ENCODE peak calls at places on chromosomes 4 and X, in eight cellular contexts. C, T, V, O, Y, A, Q and B are unnamed samples.
A peak's percentile ranks its signal among the peaks of the same experiment; 100 is the strongest.

GRCh38 chrX:145673851-145674250 is 143.8 kb upstream of the SLITRK2 start:
- DNase-seq in O (no peak), V (no peak), C (no peak), Y (no peak), A (no peak), Q (no peak), T (no peak), B (no peak)

GRCh38 chr4:166657261-166657660 is 577.0 kb downstream of the SPOCK3 start:
- DNase-seq in T (no peak), Y (no peak), A (no peak), O (no peak), Q (no peak), V (no peak), C (no peak), B (no peak)

GRCh38 chr4:184007891-184008290 is 102.8 kb downstream of the STOX2 start:
- DNase-seq in A (peak; percentile 9), Q (no peak), T (no peak), O (no peak), Y (no peak), C (no peak), V (no peak), B (no peak)

GRCh38 chr4:98166025-98166730 is 22.9 kb upstream of the STPG2 start:
- DNase-seq in Y (no peak), O (no peak), Q (no peak), A (peak; percentile 90), T (no peak), V (peak; percentile 20), C (peak; percentile 41), B (peak; percentile 85)

GRCh38 chrX:101759000-101759399 is 99.3 kb upstream of the ARMCX2 start:
- DNase-seq in T (peak; percentile 15), O (no peak), A (peak; percentile 65), C (peak; percentile 24), Q (no peak), V (peak; percentile 1), Y (no peak), B (peak; percentile 55)

GRCh38 chr4:165894159-165894558 is 21.1 kb downstream of the TLL1 start:
- DNase-seq in T (no peak), O (no peak), C (no peak), V (no peak), Y (no peak), Q (no peak), A (no peak), B (no peak)

GRCh38 chrX:139832728-139833309 is 100.0 kb downstream of the ATP11C start:
- DNase-seq in V (no peak), Q (no peak), T (no peak), A (peak; percentile 28), C (no peak), Y (no peak), O (no peak), B (no peak)

GRCh38 chr4:11529625-11530201 is 101.0 kb upstream of the HS3ST1 start:
- DNase-seq in Q (no peak), Y (no peak), O (no peak), T (no peak), C (no peak), V (no peak), A (peak; percentile 69), B (no peak)

GRCh38 chrX:9272166-9272565 is 192.7 kb upstream of the TBL1X start:
- DNase-seq in O (no peak), T (no peak), V (no peak), Q (no peak), Y (no peak), C (no peak), A (no peak), B (no peak)

GRCh38 chr4:72631296-72631695 is 62.3 kb upstream of the ADAMTS3 start:
- DNase-seq in Y (no peak), C (no peak), T (peak; percentile 72), Q (peak; percentile 55), A (peak; percentile 95), O (no peak), V (no peak), B (peak; percentile 65)

GRCh38 chrX:107716816-107717700 is 58.5 kb downstream of the TSC22D3 start:
- DNase-seq in C (peak; percentile 46), A (peak; percentile 69), Q (peak; percentile 94), Y (peak; percentile 92), O (peak; percentile 83), V (peak; percentile 71), T (peak; percentile 85), B (peak; percentile 92)

GRCh38 chr4:67929447-67929846 is 33.8 kb downstream of the TMPRSS11A start:
- DNase-seq in C (peak; percentile 45), O (no peak), T (no peak), V (no peak), Q (no peak), Y (no peak), A (peak; percentile 94), B (no peak)

GRCh38 chr4:108113229-108113628 is 55.5 kb downstream of the LEF1 start:
- DNase-seq in A (no peak), Y (no peak), Q (no peak), V (no peak), O (peak; percentile 27), C (no peak), T (no peak), B (peak; percentile 16)

GRCh38 chr4:67762091-67762490 is 7.9 kb upstream of the GNRHR start:
- DNase-seq in A (no peak), Q (no peak), O (no peak), Y (no peak), T (no peak), V (no peak), C (no peak), B (peak; percentile 8)

GRCh38 chrX:8139713-8140112 is 31.4 kb downstream of the VCX2 start:
- DNase-seq in V (no peak), Y (peak; percentile 58), T (no peak), C (no peak), O (no peak), A (peak; percentile 63), Q (no peak), B (no peak)

GRCh38 chr4:173171098-173171497 is 2.5 kb downstream of the GALNT7 start:
- DNase-seq in O (no peak), V (peak; percentile 57), C (no peak), A (peak; percentile 56), Y (no peak), T (no peak), Q (no peak), B (no peak)
- H3K4me1 ChIP-seq in O (peaks cover 26% of the 10 kb centered on the region), V (peaks cover 52% of the 10 kb centered on the region), C (peaks cover 17% of the 10 kb centered on the region), A (peaks cover 34% of the 10 kb centered on the region), Y (peaks cover 3% of the 10 kb centered on the region), T (no peaks in the 10 kb centered on the region), Q (peaks cover 3% of the 10 kb centered on the region), B (peaks cover 11% of the 10 kb centered on the region)

DNA sequence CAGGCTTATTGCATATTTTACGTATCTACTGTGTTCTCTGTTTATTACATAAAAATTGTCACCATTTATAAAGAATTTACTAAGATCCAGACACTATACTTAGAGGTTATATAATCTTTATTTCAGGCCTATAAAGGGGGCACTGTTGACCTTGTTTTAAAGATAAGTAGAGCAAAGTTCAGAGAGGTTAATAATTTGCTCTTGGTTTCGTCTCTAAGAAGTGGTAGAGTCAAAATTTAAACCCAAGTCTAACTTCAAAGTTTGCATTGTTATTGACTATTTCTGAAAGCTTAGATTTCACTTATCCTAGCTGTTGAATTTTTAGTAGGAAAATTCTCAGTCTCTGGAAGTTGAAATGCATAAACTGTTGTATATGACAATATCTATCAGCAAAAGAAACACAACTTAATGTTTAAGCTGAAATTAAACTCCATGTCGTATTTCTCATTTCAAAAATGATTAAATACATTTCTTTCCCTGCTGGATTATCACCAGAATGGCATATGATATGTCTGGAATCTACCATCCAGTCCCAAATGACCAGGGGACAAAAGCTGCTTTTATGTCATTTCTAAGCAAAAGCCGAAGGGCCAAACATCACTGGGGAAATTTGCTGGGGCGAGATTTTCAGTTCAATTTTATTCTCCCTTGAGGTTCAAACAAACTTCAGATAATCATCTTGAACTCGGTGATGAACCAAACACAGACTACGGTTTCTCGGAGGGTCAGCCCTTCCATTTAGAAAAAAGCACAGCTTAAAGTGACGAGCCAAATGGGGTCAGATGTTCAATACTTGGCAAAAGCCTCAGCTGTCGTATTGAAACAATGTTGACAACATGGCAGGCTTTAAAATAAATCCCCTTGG is 138.3 kb downstream of the SLC7A11 start:
- DNase-seq in Y (no peak), V (no peak), Q (no peak), A (no peak), T (no peak), C (no peak), O (no peak), B (no peak)
- H3K27ac ChIP-seq in Y (no peak overlapping the region), V (no peak overlapping the region), Q (no peak overlapping the region), A (no peak overlapping the region), T (no peak overlapping the region), C (no peak overlapping the region), O (no peak overlapping the region), B (no peak overlapping the region)

GRCh38 chrX:17860179-17860780 is 818 bp downstream of the RAI2 start:
- DNase-seq in Q (no peak), A (no peak), Y (no peak), O (no peak), T (peak; percentile 34), C (no peak), V (no peak), B (no peak)

GRCh38 chrX:17854521-17854920 is 6.6 kb downstream of the RAI2 start:
- DNase-seq in T (no peak), Y (no peak), Q (no peak), A (no peak), O (no peak), C (no peak), V (no peak), B (no peak)

GRCh38 chrX:17860811-17861495 is at the start of gene RAI2:
- DNase-seq in T (peak; percentile 45), A (no peak), Y (peak; percentile 52), O (peak; percentile 28), Q (peak; percentile 84), V (no peak), C (no peak), B (peak; percentile 41)

GRCh38 chrX:17861496-17862011 is 456 bp upstream of the RAI2 start:
- DNase-seq in V (no peak), T (no peak), C (no peak), Y (no peak), A (no peak), Q (no peak), O (no peak), B (no peak)

DNA sequence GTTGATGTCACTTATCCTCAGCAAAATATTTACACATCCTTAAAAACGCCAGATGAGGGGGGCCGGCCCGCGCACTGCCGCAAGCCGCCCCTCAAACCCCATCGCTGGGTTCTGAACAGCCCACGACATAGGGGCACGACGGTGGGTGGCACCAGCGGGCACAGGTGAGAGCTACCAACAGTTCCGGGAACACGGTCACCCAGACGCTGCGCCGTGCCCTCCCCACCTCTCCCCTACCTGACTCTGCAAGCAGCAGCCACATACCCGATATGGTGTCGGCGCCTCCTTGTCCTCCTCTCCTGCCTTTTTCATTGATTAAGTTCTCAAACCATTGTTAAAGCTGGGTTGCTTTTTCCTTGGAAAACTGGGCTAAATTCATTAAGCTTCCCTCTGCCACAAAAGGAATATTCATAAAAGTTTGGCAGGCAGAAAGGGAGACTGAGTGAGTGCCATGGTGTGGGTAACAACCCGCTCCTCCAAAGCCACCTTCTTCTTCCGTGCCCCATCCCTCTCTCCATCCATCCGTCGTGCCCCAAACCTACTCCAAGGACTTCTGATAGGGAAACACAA is 1.4 kb downstream of the RAI2 start:
- DNase-seq in T (no peak), A (no peak), C (no peak), Q (no peak), V (no peak), Y (no peak), O (no peak), B (peak; percentile 60)
- H3K4me3 ChIP-seq in T (peak overlapping the region; percentile 46), A (peak overlapping the region; percentile 74), C (no peak overlapping the region), Q (peak overlapping the region; percentile 1), V (peak overlapping the region; percentile 52), Y (peak overlapping the region; percentile 49), O (no peak overlapping the region), B (peak overlapping the region; percentile 54)

DNA sequence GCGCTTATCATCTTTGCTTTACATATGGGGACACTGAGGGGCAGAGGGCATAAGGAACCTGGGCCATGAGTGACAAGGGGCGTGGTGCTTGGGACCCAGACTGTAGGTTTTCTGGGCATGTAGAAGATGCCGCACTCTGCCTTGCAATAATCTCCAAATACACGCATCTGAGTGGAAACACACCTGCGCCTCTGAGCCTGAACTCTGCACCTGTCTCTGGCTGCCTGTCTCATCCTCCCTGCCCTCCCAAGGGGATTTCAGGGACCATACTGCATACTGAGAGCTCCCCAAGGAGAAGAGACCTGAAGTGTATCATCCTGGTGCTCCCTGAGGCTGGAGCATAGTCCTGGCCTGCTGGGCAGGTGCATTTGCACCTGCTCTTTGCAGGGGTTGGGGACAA is 34.7 kb upstream of the ASMTL start:
- DNase-seq in Y (no peak), V (no peak), C (no peak), O (no peak), A (no peak), Q (no peak), T (no peak), B (no peak)
- H3K4me1 ChIP-seq in Y (no peaks in the 10 kb centered on the region), V (no peaks in the 10 kb centered on the region), C (no peaks in the 10 kb centered on the region), O (peaks cover 11% of the 10 kb centered on the region), A (no peaks in the 10 kb centered on the region), Q (no peaks in the 10 kb centered on the region), T (no peaks in the 10 kb centered on the region), B (no peaks in the 10 kb centered on the region)